ENCODE peak calls at places on chromosomes 7 and 10, in four cellular contexts. One of them, this sample, is unnamed.

GRCh38 chr7:83410989-83411591 is 237.8 kb downstream of the SEMA3E start:
- DNase-seq in H1: no peak
- DNase-seq in GM12878: no peak
- DNase-seq in HepG2: peak
- DNase-seq in this sample: peak

GRCh38 chr7:44408596-44408995 is 81.9 kb downstream of the NUDCD3 start:
- DNase-seq in GM12878: no peak
- DNase-seq in H1: peak
- DNase-seq in HepG2: no peak
- DNase-seq in this sample: no peak

GRCh38 chr10:17001297-17001744 is 128.3 kb downstream of the CUBN start:
- DNase-seq in GM12878: no peak
- DNase-seq in H1: no peak
- DNase-seq in HepG2: no peak
- DNase-seq in this sample: no peak

GRCh38 chr7:105698531-105698930 is 117.2 kb upstream of the EFCAB10 start:
- DNase-seq in HepG2: no peak
- DNase-seq in H1: no peak
- DNase-seq in GM12878: no peak
- DNase-seq in this sample: no peak

GRCh38 chr10:62050941-62051433 is 149.5 kb downstream of the ARID5B start:
- DNase-seq in GM12878: peak
- DNase-seq in H1: no peak
- DNase-seq in HepG2: peak
- DNase-seq in this sample: no peak

GRCh38 chr7:133428876-133429275 is 176.0 kb downstream of the EXOC4 start:
- DNase-seq in GM12878: no peak
- DNase-seq in H1: no peak
- DNase-seq in HepG2: no peak
- DNase-seq in this sample: no peak

GRCh38 chr7:15446280-15446679 is 115.5 kb downstream of the AGMO start:
- DNase-seq in HepG2: no peak
- DNase-seq in H1: no peak
- DNase-seq in GM12878: no peak
- DNase-seq in this sample: peak

GRCh38 chr10:62594093-62594520 is 210.4 kb upstream of the ADO start:
- DNase-seq in H1: peak
- DNase-seq in HepG2: peak
- DNase-seq in GM12878: peak
- DNase-seq in this sample: peak

GRCh38 chr10:70892631-70893030 is 4.3 kb upstream of the PCBD1 start:
- DNase-seq in H1: no peak
- DNase-seq in HepG2: no peak
- DNase-seq in GM12878: no peak
- DNase-seq in this sample: no peak

GRCh38 chr7:134931487-134931886 is 54.8 kb upstream of the AGBL3 start:
- DNase-seq in HepG2: no peak
- DNase-seq in H1: no peak
- DNase-seq in GM12878: no peak
- DNase-seq in this sample: no peak

GRCh38 chr10:12564173-12564572 is 214.8 kb downstream of the CAMK1D start:
- DNase-seq in HepG2: no peak
- DNase-seq in H1: no peak
- DNase-seq in GM12878: no peak
- DNase-seq in this sample: no peak

GRCh38 chr7:98802088-98802780 is 67.6 kb downstream of the TMEM130 start:
- DNase-seq in H1: no peak
- DNase-seq in HepG2: peak
- DNase-seq in GM12878: peak
- DNase-seq in this sample: peak

GRCh38 chr10:16779375-16779774 is 37.8 kb downstream of the RSU1 start:
- DNase-seq in H1: no peak
- DNase-seq in GM12878: no peak
- DNase-seq in HepG2: no peak
- DNase-seq in this sample: no peak

GRCh38 chr10:51649064-51649463 is 50.3 kb downstream of the CSTF2T start:
- DNase-seq in HepG2: no peak
- DNase-seq in GM12878: no peak
- DNase-seq in H1: no peak
- DNase-seq in this sample: no peak

GRCh38 chr10:48501806-48502771 is 102.8 kb downstream of the ARHGAP22 start:
- DNase-seq in HepG2: no peak
- DNase-seq in GM12878: peak
- DNase-seq in H1: no peak
- DNase-seq in this sample: no peak

GRCh38 chr7:157622408-157623221 is 285.8 kb downstream of the DNAJB6 start:
- DNase-seq in HepG2: no peak
- DNase-seq in H1: no peak
- DNase-seq in GM12878: no peak
- DNase-seq in this sample: no peak

GRCh38 chr10:23053036-23053435 is 42.3 kb upstream of the MSRB2 start:
- DNase-seq in HepG2: no peak
- DNase-seq in GM12878: no peak
- DNase-seq in H1: no peak
- DNase-seq in this sample: no peak

GRCh38 chr7:141418087-141418486 is 133.1 kb upstream of the AGK start:
- DNase-seq in H1: no peak
- DNase-seq in HepG2: no peak
- DNase-seq in GM12878: no peak
- DNase-seq in this sample: no peak

GRCh38 chr10:61548371-61548770 is 95.2 kb upstream of the TMEM26 start:
- DNase-seq in H1: no peak
- DNase-seq in HepG2: no peak
- DNase-seq in GM12878: no peak
- DNase-seq in this sample: no peak

GRCh38 chr7:116433246-116433645 is 66.3 kb upstream of the CAV2 start:
- DNase-seq in HepG2: no peak
- DNase-seq in GM12878: no peak
- DNase-seq in H1: no peak
- DNase-seq in this sample: no peak

GRCh38 chr10:69327463-69328345 is 49.4 kb downstream of the HK1 start:
- DNase-seq in HepG2: no peak
- DNase-seq in H1: no peak
- DNase-seq in GM12878: no peak
- DNase-seq in this sample: no peak

GRCh38 chr7:43570688-43571365 is 12.1 kb upstream of the STK17A start:
- DNase-seq in HepG2: no peak
- DNase-seq in GM12878: no peak
- DNase-seq in H1: no peak
- DNase-seq in this sample: no peak

GRCh38 chr10:124997791-124998623 is 56.1 kb downstream of the ZRANB1 start:
- DNase-seq in HepG2: no peak
- DNase-seq in H1: no peak
- DNase-seq in GM12878: no peak
- DNase-seq in this sample: no peak

GRCh38 chr10:31704195-31704594 is 224.4 kb downstream of the ARHGAP12 start:
- DNase-seq in H1: no peak
- DNase-seq in GM12878: no peak
- DNase-seq in HepG2: no peak
- DNase-seq in this sample: no peak

GRCh38 chr10:11270135-11270857 is 252.6 kb downstream of the CELF2 start:
- DNase-seq in H1: peak
- DNase-seq in GM12878: peak
- DNase-seq in HepG2: peak
- DNase-seq in this sample: peak

GRCh38 chr10:132564690-132565089 is 27.1 kb downstream of the INPP5A start:
- DNase-seq in HepG2: no peak
- DNase-seq in GM12878: no peak
- DNase-seq in H1: no peak
- DNase-seq in this sample: no peak

GRCh38 chr10:24396396-24396795 is 187.5 kb downstream of the KIAA1217 start:
- DNase-seq in GM12878: no peak
- DNase-seq in H1: no peak
- DNase-seq in HepG2: no peak
- DNase-seq in this sample: no peak

GRCh38 chr7:142647749-142648148 is 101.5 kb upstream of the PRSS1 start:
- DNase-seq in GM12878: no peak
- DNase-seq in HepG2: no peak
- DNase-seq in H1: no peak
- DNase-seq in this sample: no peak

GRCh38 chr7:95102662-95103061 is 195.3 kb downstream of the PPP1R9A start:
- DNase-seq in HepG2: peak
- DNase-seq in H1: no peak
- DNase-seq in GM12878: no peak
- DNase-seq in this sample: no peak

GRCh38 chr10:819326-819725 is 112.2 kb downstream of the LARP4B start:
- DNase-seq in HepG2: no peak
- DNase-seq in H1: no peak
- DNase-seq in GM12878: no peak
- DNase-seq in this sample: no peak

GRCh38 chr7:118777308-118777707 is 552.8 kb downstream of the ANKRD7 start:
- DNase-seq in HepG2: no peak
- DNase-seq in GM12878: no peak
- DNase-seq in H1: no peak
- DNase-seq in this sample: no peak

GRCh38 chr10:70747192-70747965 is 37.8 kb downstream of the TBATA start:
- DNase-seq in HepG2: no peak
- DNase-seq in GM12878: no peak
- DNase-seq in H1: no peak
- DNase-seq in this sample: no peak

GRCh38 chr7:5528071-5528814 is 104.6 kb upstream of the TNRC18 start:
- DNase-seq in H1: no peak
- DNase-seq in GM12878: no peak
- DNase-seq in HepG2: no peak
- DNase-seq in this sample: no peak

GRCh38 chr10:126496771-126497545 is 108.7 kb upstream of the ADAM12 start:
- DNase-seq in GM12878: no peak
- DNase-seq in H1: no peak
- DNase-seq in HepG2: no peak
- DNase-seq in this sample: no peak

GRCh38 chr7:2928613-2929311 is 84.7 kb upstream of the GNA12 start:
- DNase-seq in H1: no peak
- DNase-seq in HepG2: no peak
- DNase-seq in GM12878: no peak
- DNase-seq in this sample: peak

GRCh38 chr7:121530251-121531174 is 134.4 kb upstream of the FAM3C start:
- DNase-seq in H1: no peak
- DNase-seq in HepG2: no peak
- DNase-seq in GM12878: peak
- DNase-seq in this sample: no peak

GRCh38 chr7:48742046-48742445 is 182.3 kb upstream of the CDC14C start:
- DNase-seq in H1: no peak
- DNase-seq in GM12878: no peak
- DNase-seq in HepG2: no peak
- DNase-seq in this sample: no peak

GRCh38 chr7:51019891-51020855 is 237.5 kb upstream of the GRB10 start:
- DNase-seq in HepG2: no peak
- DNase-seq in H1: no peak
- DNase-seq in GM12878: no peak
- DNase-seq in this sample: no peak

GRCh38 chr10:78572565-78572964 is 496.2 kb upstream of the ZMIZ1 start:
- DNase-seq in HepG2: no peak
- DNase-seq in GM12878: no peak
- DNase-seq in H1: no peak
- DNase-seq in this sample: no peak
- TF ChIP-seq TCF12 in HepG2: no peak
- TF ChIP-seq TCF12 in GM12878: no peak
- TF ChIP-seq TCF12 in H1: no peak
- TF ChIP-seq TCF12 in this sample: no peak

GRCh38 chr7:145899938-145900337 is 216.7 kb upstream of the CNTNAP2 start:
- DNase-seq in GM12878: no peak
- DNase-seq in HepG2: no peak
- DNase-seq in H1: no peak
- DNase-seq in this sample: no peak

GRCh38 chr7:145902123-145902522 is 214.5 kb upstream of the CNTNAP2 start:
- DNase-seq in H1: no peak
- DNase-seq in HepG2: no peak
- DNase-seq in GM12878: no peak
- DNase-seq in this sample: no peak

DNA sequence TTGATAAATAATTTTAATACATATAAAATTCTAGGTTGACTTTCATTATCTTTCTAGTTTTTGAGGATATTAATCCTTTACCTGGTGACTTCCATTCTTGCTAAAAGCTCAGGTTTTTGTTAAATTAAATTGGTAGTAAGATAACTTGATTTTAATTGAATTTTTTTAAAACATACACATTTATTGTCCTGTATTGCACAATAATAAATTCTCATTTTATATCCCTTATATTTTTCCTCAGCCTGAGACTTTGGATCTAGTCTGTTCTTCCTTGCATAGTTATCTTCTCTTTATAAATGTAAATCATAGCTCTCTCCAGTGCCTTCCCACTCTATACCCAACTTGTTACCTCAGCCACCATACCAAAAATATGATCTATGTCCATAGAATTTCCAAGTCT is 212.9 kb upstream of the CNTNAP2 start:
- DNase-seq in HepG2: no peak
- DNase-seq in H1: no peak
- DNase-seq in GM12878: no peak
- DNase-seq in this sample: no peak
- TF ChIP-seq TCF12 in HepG2: no peak
- TF ChIP-seq TCF12 in H1: no peak
- TF ChIP-seq TCF12 in GM12878: no peak
- TF ChIP-seq TCF12 in this sample: no peak

DNA sequence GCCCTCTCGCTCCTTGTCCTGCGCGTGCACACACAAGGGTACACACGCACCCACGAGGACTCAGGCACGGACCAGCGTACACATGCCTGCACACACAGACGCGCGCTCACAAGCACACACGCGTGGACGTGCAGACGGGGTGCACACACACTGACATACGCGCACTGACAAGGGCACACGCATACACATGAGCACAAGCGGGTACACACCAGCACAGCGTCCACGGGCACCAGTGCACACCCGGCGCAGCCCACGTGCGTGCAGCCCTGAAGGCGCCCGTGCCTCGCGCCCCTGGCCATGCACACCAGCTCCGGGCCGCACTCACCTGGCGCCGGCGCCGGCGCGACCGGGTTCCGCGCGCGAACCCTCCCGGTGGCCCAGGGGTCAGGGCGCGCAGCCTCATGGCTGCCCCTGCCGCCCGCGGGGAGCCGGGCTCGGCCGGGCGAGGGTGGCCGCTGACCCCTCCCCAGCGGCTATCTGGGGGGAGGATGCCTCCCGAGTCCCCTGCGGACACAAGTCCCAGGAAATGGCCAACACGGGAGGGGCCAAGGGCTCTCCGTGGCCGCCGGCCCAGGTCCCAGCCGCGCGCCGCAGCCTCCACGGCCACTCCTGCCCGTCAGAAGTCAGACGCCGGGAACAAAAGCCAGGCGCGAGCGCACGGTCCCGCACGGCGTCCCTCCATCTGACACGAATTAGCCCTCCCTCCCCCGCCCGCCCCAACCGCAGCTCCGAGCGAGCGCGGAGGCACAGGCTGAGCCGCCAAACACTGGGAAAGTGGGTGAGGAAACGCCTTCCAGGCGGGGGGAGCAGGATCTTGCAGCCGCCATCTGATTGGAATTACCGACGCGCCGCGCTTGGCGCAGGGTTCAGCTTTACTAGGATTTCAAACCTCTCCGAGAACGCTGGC is 45.0 kb downstream of the TNS3 start:
- DNase-seq in H1: no peak
- DNase-seq in HepG2: no peak
- DNase-seq in GM12878: no peak
- DNase-seq in this sample: peak
- TF ChIP-seq TCF12 in H1: no peak
- TF ChIP-seq TCF12 in HepG2: no peak
- TF ChIP-seq TCF12 in GM12878: no peak
- TF ChIP-seq TCF12 in this sample: peak

GRCh38 chr7:128755816-128756476 is 16.8 kb downstream of the CALU start:
- DNase-seq in HepG2: no peak
- DNase-seq in H1: no peak
- DNase-seq in GM12878: no peak
- DNase-seq in this sample: peak
- TF ChIP-seq TCF12 in HepG2: no peak
- TF ChIP-seq TCF12 in H1: no peak
- TF ChIP-seq TCF12 in GM12878: no peak
- TF ChIP-seq TCF12 in this sample: peak